ENCODE peak calls at places on chromosome 16, in six cellular contexts. Z is fibroblast of lung, V is H1, G is K562, L is endothelial cell of umbilical vein, N is A673. O is an unnamed sample.

GRCh38 chr16:85462405-85463227 is 150.5 kb upstream of the GSE1 start:
- DNase-seq in V (no peak), L (no peak), N (peak; percentile 28), Z (no peak), G (peak; percentile 97), O (no peak)

GRCh38 chr16:5604770-5605169 is 507.2 kb upstream of the EEF2KMT start:
- DNase-seq in L (no peak), V (no peak), Z (no peak), N (peak; percentile 80), G (no peak), O (peak; percentile 15)

GRCh38 chr16:66984902-66985311 is 3.5 kb upstream of the CES4A start:
- DNase-seq in V (no peak), G (no peak), L (no peak), Z (no peak), N (no peak), O (no peak)

GRCh38 chr16:28255838-28256237 is 36.5 kb upstream of the SBK1 start:
- DNase-seq in G (no peak), Z (no peak), L (no peak), N (no peak), V (no peak), O (no peak)

GRCh38 chr16:48081656-48082055 is 74.1 kb downstream of the ABCC12 start:
- DNase-seq in L (no peak), G (no peak), N (no peak), V (no peak), Z (peak; percentile 93), O (peak; percentile 87)

GRCh38 chr16:80355335-80355734 is 185.5 kb upstream of the DYNLRB2 start:
- DNase-seq in N (no peak), Z (no peak), L (no peak), V (no peak), G (no peak), O (no peak)

GRCh38 chr16:9112166-9112843 is 20.9 kb downstream of the HAPSTR1 start:
- DNase-seq in Z (no peak), V (no peak), L (no peak), G (no peak), N (no peak), O (no peak)

GRCh38 chr16:30876867-30877266 is 17.0 kb downstream of the BCL7C start:
- DNase-seq in N (peak; percentile 30), G (peak; percentile 41), V (no peak), L (no peak), Z (no peak), O (no peak)

GRCh38 chr16:20883554-20884239 is 16.5 kb downstream of the DCUN1D3 start:
- DNase-seq in N (no peak), G (no peak), V (no peak), L (no peak), Z (no peak), O (no peak)

GRCh38 chr16:69351309-69352027 is at the start of gene TMED6:
- DNase-seq in V (no peak), Z (no peak), G (no peak), N (no peak), L (no peak), O (no peak)

GRCh38 chr16:85370881-85371651 is 242.1 kb upstream of the GSE1 start:
- DNase-seq in Z (peak; percentile 42), L (no peak), N (no peak), G (peak; percentile 69), V (no peak), O (no peak)

GRCh38 chr16:89257281-89257731 is 39.8 kb downstream of the ZNF778 start:
- DNase-seq in G (no peak), N (peak; percentile 33), V (no peak), Z (peak; percentile 19), L (peak; percentile 11), O (peak; percentile 16)

GRCh38 chr16:24036038-24036543 is 200.3 kb downstream of the PRKCB start:
- DNase-seq in V (no peak), G (no peak), N (peak; percentile 13), Z (no peak), L (no peak), O (no peak)

GRCh38 chr16:55706739-55707487 is 51.1 kb downstream of the SLC6A2 start:
- DNase-seq in L (no peak), N (no peak), V (no peak), G (no peak), Z (no peak), O (no peak)

GRCh38 chr16:27448531-27449433 is 46.8 kb downstream of the IL21R start:
- DNase-seq in V (no peak), G (no peak), Z (no peak), N (no peak), L (no peak), O (no peak)

GRCh38 chr16:84085774-84086173 is 31.0 kb downstream of the MBTPS1 start:
- DNase-seq in Z (no peak), V (no peak), N (no peak), G (no peak), L (no peak), O (no peak)

GRCh38 chr16:61792194-61792904 is 243.9 kb downstream of the CDH8 start:
- DNase-seq in N (peak; percentile 67), Z (peak; percentile 97), G (no peak), L (no peak), V (no peak), O (peak; percentile 87)

GRCh38 chr16:69072640-69072974 is 32.8 kb upstream of the HAS3 start:
- DNase-seq in Z (no peak), V (no peak), N (no peak), G (no peak), L (no peak), O (no peak)

GRCh38 chr16:12547608-12547922 is 256.1 kb downstream of the CPPED1 start:
- DNase-seq in Z (no peak), L (no peak), V (no peak), G (no peak), N (no peak), O (no peak)

GRCh38 chr16:55021595-55022475 is 91.2 kb downstream of the IRX5 start:
- DNase-seq in V (peak; percentile 15), N (peak; percentile 79), L (no peak), Z (peak; percentile 65), G (peak; percentile 66), O (peak; percentile 13)

GRCh38 chr16:7651803-7652570 is 319.3 kb downstream of the RBFOX1 start:
- DNase-seq in G (no peak), N (no peak), Z (no peak), V (no peak), L (no peak), O (no peak)

GRCh38 chr16:21156767-21157467 is 1.6 kb upstream of the LDAF1 start:
- DNase-seq in L (peak; percentile 65), G (peak; percentile 67), Z (peak; percentile 81), V (no peak), N (peak; percentile 76), O (peak; percentile 77)

GRCh38 chr16:73321942-73322341 is 274.0 kb upstream of the ZFHX3 start:
- DNase-seq in G (no peak), V (no peak), N (no peak), Z (no peak), L (no peak), O (no peak)

GRCh38 chr16:6827931-6828330 is 504.7 kb upstream of the RBFOX1 start:
- DNase-seq in L (no peak), N (no peak), G (no peak), Z (no peak), V (no peak), O (no peak)

GRCh38 chr16:3049921-3050481 is 3.6 kb downstream of the MMP25 start:
- DNase-seq in N (no peak), L (no peak), V (no peak), G (no peak), Z (no peak), O (no peak)

GRCh38 chr16:3047387-3047720 is 993 bp downstream of the MMP25 start:
- DNase-seq in Z (no peak), V (no peak), L (no peak), G (no peak), N (no peak), O (no peak)

GRCh38 chr16:3044708-3045107 is 1.7 kb upstream of the MMP25 start:
- DNase-seq in V (no peak), Z (no peak), G (no peak), N (no peak), L (no peak), O (no peak)

GRCh38 chr16:3045758-3046505 is 429 bp upstream of the MMP25 start:
- DNase-seq in N (no peak), L (no peak), G (peak; percentile 45), Z (no peak), V (no peak), O (no peak)

DNA sequence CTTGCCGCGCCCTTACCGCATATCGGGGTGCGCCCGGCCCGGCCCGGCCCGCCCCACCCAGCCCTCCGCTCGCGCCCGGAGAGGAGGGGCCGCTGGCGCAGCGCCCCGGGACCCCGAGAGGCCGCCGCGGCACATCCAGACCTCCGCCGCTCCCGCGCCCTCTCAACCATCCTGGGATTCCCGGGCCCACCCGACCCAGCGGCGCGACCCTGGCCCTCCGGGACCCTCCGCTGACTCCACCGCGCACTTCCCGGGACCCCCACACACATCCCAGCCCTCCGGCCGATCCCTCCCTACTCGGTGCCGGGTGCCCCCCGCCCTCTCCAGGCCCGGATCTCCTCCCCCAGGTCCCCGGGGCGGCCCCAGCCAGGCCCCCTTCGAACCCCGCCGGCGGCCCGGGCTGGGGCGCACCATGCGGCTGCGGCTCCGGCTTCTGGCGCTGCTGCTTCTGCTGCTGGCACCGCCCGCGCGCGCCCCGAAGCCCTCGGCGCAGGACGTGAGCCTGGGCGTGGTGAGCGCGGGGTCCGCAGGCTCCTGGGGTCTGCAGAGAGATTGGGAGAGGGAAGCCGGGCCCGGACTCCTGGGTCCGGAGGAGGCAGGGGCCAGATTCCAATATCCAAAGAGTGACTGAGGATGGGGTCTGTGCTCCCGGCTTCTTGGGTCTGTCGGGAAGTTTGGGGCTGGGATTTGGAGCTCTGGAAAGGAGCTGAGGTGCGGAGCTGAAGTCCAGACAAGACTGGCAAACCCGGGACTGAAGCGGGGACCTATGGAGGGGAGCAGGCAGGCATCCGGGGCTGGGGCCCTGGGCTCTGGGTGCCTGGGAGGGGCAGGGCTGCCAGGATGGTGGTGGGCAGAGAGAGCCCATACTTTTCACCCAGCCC is at the start of gene MMP25:
- DNase-seq in G (peak; percentile 56), L (no peak), V (no peak), N (no peak), Z (no peak), O (no peak)
- TF ChIP-seq EZH2 in G (no peak), L (peak; percentile 99), V (no peak), N (peak; percentile 83), Z (peak; percentile 95), O (no peak)

GRCh38 chr16:56950881-56951771 is 10.6 kb upstream of the CETP start:
- DNase-seq in G (peak; percentile 45), V (no peak), L (peak; percentile 59), N (peak; percentile 64), Z (peak; percentile 32), O (peak; percentile 23)
- H3K4me3 ChIP-seq in G (no peak overlapping the region), V (no peak overlapping the region), L (no peak overlapping the region), N (no peak overlapping the region), Z (no peak overlapping the region), O (no peak overlapping the region)

DNA sequence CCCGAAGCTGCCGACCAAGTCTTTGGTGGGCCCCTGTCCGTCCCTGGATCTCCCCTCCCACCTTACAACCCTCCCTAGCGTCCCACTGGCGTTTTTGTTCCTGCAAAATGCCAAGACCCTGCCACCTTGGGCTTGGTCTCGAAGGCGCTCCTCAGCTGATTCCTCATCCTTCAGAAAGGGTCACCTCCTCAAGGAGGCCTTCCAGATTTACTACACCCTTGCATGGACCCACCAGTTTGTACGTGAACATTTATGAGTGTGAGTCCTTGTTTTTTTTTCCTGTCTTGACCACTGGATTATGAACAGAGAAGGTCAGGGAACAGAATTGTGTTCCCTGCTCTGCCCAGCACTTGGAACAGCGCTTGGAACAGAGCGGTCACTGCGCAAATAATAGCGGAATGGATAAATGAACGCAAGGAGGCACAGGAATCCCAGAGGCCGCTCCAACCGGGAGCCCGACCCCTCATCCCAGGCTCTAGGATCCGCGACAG is 895 bp upstream of the GFER start:
- DNase-seq in Z (no peak), L (no peak), N (no peak), V (no peak), G (no peak), O (no peak)
- TF ChIP-seq CTCF in Z (peak; percentile 32), L (no peak), N (no peak), V (no peak), G (no peak), O (no peak)

GRCh38 chr16:86515780-86516617 is 5.7 kb downstream of the FOXF1 start:
- DNase-seq in V (no peak), Z (peak; percentile 74), N (no peak), G (no peak), L (no peak), O (no peak)
- TF ChIP-seq EZH2 in V (peak; percentile 99), Z (no peak), N (peak; percentile 58), G (no peak), L (peak; percentile 97), O (peak; percentile 50)

O was measured in PC-3.